ENCODE peak calls at places on chromosome 5, in five cellular contexts. A, S, H, J and G are unnamed samples.
A peak's percentile ranks its signal among the peaks of the same experiment; 100 is the strongest.

GRCh38 chr5:87129051-87129450 is 138.6 kb upstream of the RASA1 start:
- DNase-seq in A (no peak), S (no peak), H (no peak), J (no peak), G (no peak)

GRCh38 chr5:6831678-6832077 is 118.4 kb downstream of the TENT4A start:
- DNase-seq in A (no peak), S (no peak), H (no peak), J (no peak), G (no peak)

GRCh38 chr5:79857692-79858091 is 133.4 kb downstream of the MTX3 start:
- DNase-seq in A (no peak), S (no peak), H (no peak), J (no peak), G (no peak)

GRCh38 chr5:55645304-55645703 is 66.8 kb downstream of the SLC38A9 start:
- DNase-seq in A (peak; percentile 36), S (no peak), H (no peak), J (no peak), G (no peak)

GRCh38 chr5:31193026-31193425 is 460 bp upstream of the CDH6 start:
- DNase-seq in A (no peak), S (no peak), H (no peak), J (no peak), G (no peak)

GRCh38 chr5:151740958-151741373 is 17.5 kb downstream of the ATOX1 start:
- DNase-seq in A (no peak), S (no peak), H (no peak), J (no peak), G (no peak)

GRCh38 chr5:107669543-107670027 is 1.2 kb downstream of the EFNA5 start:
- DNase-seq in A (peak; percentile 45), S (no peak), H (no peak), J (peak; percentile 69), G (no peak)

GRCh38 chr5:5979362-5979760 is 399.0 kb downstream of the MED10 start:
- DNase-seq in A (peak; percentile 32), S (no peak), H (no peak), J (no peak), G (no peak)

GRCh38 chr5:149641000-149641576 is 59.8 kb downstream of the ARHGEF37 start:
- DNase-seq in A (peak; percentile 33), S (no peak), H (no peak), J (no peak), G (no peak)

GRCh38 chr5:32692066-32692746 is 18.9 kb upstream of the NPR3 start:
- DNase-seq in A (no peak), S (no peak), H (no peak), J (no peak), G (no peak)
- H3K4me1 ChIP-seq in A (peaks cover 21% of the 10 kb centered on the region), S (no peaks in the 10 kb centered on the region), H (peaks cover 7% of the 10 kb centered on the region), J (peaks cover 12% of the 10 kb centered on the region), G (no peaks in the 10 kb centered on the region)

GRCh38 chr5:84287964-84288363 is 96.7 kb downstream of the EDIL3 start:
- DNase-seq in A (peak; percentile 44), S (no peak), H (no peak), J (no peak), G (no peak)

GRCh38 chr5:84292000-84292642 is 92.6 kb downstream of the EDIL3 start:
- DNase-seq in A (no peak), S (no peak), H (no peak), J (no peak), G (no peak)

GRCh38 chr5:84292788-84293653 is 91.7 kb downstream of the EDIL3 start:
- DNase-seq in A (no peak), S (no peak), H (no peak), J (no peak), G (no peak)

GRCh38 chr5:84290673-84291072 is 94.0 kb downstream of the EDIL3 start:
- DNase-seq in A (no peak), S (no peak), H (no peak), J (no peak), G (no peak)

DNA sequence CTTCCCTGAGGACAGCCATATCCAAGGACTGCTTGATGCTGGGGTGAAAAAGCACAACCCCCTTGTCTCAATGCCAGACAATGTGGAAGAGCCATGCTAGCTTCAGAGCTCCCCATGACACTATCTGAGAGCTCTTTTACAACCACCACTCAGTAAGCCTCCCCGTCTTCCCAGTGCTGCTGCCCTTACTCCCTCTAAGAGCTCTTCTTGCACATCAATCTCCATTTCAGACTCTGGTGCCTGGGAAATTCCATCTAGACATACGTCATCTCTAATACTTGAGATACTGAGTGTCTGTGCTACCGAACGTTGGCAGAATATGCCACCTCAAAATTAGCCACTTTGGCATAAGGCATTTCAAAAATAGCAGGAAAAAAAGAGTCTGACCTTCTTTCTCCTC is 94.5 kb downstream of the EDIL3 start:
- DNase-seq in A (peak; percentile 3), S (no peak), H (no peak), J (no peak), G (no peak)
- H3K4me1 ChIP-seq in A (peaks cover 19% of the 10 kb centered on the region), S (no peaks in the 10 kb centered on the region), H (peaks cover 8% of the 10 kb centered on the region), J (no peaks in the 10 kb centered on the region), G (no peaks in the 10 kb centered on the region)

GRCh38 chr5:181243521-181244307 is at the start of gene RACK1:
- DNase-seq in A (peak; percentile 92), S (peak; percentile 77), H (peak; percentile 86), J (peak; percentile 93), G (peak; percentile 92)

GRCh38 chr5:181239062-181239663 is 4.5 kb downstream of the RACK1 start:
- DNase-seq in A (no peak), S (no peak), H (no peak), J (no peak), G (no peak)

GRCh38 chr5:181243020-181243520 is 636 bp downstream of the RACK1 start:
- DNase-seq in A (no peak), S (no peak), H (no peak), J (no peak), G (no peak)

GRCh38 chr5:181242031-181242451 is 1.7 kb downstream of the RACK1 start:
- DNase-seq in A (no peak), S (no peak), H (no peak), J (no peak), G (no peak)

DNA sequence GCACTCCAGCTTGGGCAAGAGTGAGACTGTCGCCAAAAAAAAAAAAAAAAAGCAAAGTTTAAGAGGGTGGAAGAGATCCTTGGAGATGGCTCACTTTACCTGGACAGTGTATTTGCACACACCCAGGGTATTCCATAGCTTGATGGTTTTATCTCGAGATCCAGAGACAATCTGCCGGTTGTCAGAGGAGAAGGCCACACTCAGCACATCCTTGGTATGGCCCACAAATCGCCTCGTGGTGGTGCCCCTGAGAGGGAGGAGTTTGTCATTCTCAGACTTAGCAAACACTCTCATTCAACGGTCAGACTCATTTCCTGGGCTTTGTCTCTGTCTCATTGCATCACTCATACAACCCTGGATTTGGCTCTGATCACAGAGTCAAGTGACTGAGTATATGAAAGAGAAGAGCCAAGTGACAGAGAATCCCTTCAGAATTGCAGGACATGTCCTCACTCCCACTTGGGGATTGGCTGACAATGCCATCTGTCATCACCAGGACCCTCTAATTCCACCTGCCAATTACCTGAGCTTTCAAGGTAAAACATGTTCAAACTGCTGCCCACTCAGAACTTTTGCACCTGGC is 2.2 kb downstream of the RACK1 start:
- DNase-seq in A (peak; percentile 64), S (no peak), H (no peak), J (no peak), G (no peak)
- H3K4me1 ChIP-seq in A (peaks cover 45% of the 10 kb centered on the region), S (peaks cover 40% of the 10 kb centered on the region), H (peaks cover 46% of the 10 kb centered on the region), J (peaks cover 45% of the 10 kb centered on the region), G (peaks cover 21% of the 10 kb centered on the region)

GRCh38 chr5:172118891-172119290 is 69.1 kb downstream of the STK10 start:
- DNase-seq in A (no peak), S (no peak), H (no peak), J (no peak), G (no peak)
- H3K4me1 ChIP-seq in A (no peaks in the 10 kb centered on the region), S (peaks cover 34% of the 10 kb centered on the region), H (peaks cover 20% of the 10 kb centered on the region), J (peaks cover 19% of the 10 kb centered on the region), G (no peaks in the 10 kb centered on the region)

GRCh38 chr5:115243412-115243811 is 19.3 kb downstream of the PGGT1B start:
- DNase-seq in A (peak; percentile 3), S (no peak), H (no peak), J (no peak), G (no peak)

GRCh38 chr5:115236599-115236998 is 26.1 kb downstream of the PGGT1B start:
- DNase-seq in A (no peak), S (no peak), H (no peak), J (no peak), G (no peak)

GRCh38 chr5:115237066-115237465 is 25.6 kb downstream of the PGGT1B start:
- DNase-seq in A (no peak), S (no peak), H (no peak), J (no peak), G (no peak)

GRCh38 chr5:115246361-115246991 is 16.2 kb downstream of the PGGT1B start:
- DNase-seq in A (peak; percentile 23), S (no peak), H (no peak), J (no peak), G (no peak)

GRCh38 chr5:115241881-115242642 is 20.6 kb downstream of the PGGT1B start:
- DNase-seq in A (no peak), S (no peak), H (no peak), J (no peak), G (no peak)
- H3K4me1 ChIP-seq in A (no peaks in the 10 kb centered on the region), S (no peaks in the 10 kb centered on the region), H (peaks cover 12% of the 10 kb centered on the region), J (peaks cover 4% of the 10 kb centered on the region), G (no peaks in the 10 kb centered on the region)